ENCODE peak calls at places on chromosomes 2 and 18, in eight cellular contexts. A is epithelial cell of proximal tubule, S is IMR-90, G is psoas muscle, I is bronchial epithelial cell, H is RWPE1, U is PC-9, F is choroid plexus epithelial cell. Y is an unnamed sample.

GRCh38 chr2:48558436-48558835 is 28.5 kb downstream of the STON1 start:
- DNase-seq in A (no peak), S (no peak), G (no peak), I (no peak), H (no peak), U (no peak), F (no peak), Y (no peak)

GRCh38 chr18:44123743-44124142 is 556.9 kb upstream of the SETBP1 start:
- DNase-seq in A (no peak), S (no peak), G (no peak), I (peak; percentile 55), H (no peak), U (no peak), F (no peak), Y (no peak)

GRCh38 chr18:987325-988186 is 82.9 kb downstream of the ADCYAP1 start:
- DNase-seq in A (no peak), S (no peak), G (no peak), I (peak; percentile 18), H (peak; percentile 23), U (peak; percentile 70), F (peak; percentile 76), Y (no peak)

GRCh38 chr2:102686479-102687439 is 67.4 kb downstream of the SLC9A2 start:
- DNase-seq in A (no peak), S (no peak), G (no peak), I (no peak), H (no peak), U (no peak), F (no peak), Y (no peak)

GRCh38 chr2:54741250-54741649 is 17.8 kb downstream of the EML6 start:
- DNase-seq in A (no peak), S (peak; percentile 30), G (no peak), I (peak; percentile 32), H (no peak), U (no peak), F (no peak), Y (no peak)

GRCh38 chr18:38047820-38048219 is 482.2 kb upstream of the CELF4 start:
- DNase-seq in A (no peak), S (no peak), G (no peak), I (no peak), H (no peak), U (no peak), F (no peak), Y (no peak)

GRCh38 chr2:116416988-116417387 is 1397.5 kb upstream of the DDX18 start:
- DNase-seq in A (no peak), S (no peak), G (no peak), I (no peak), H (no peak), U (no peak), F (peak; percentile 2), Y (no peak)

GRCh38 chr2:143083636-143084035 is 45.6 kb upstream of the ARHGAP15 start:
- DNase-seq in A (peak; percentile 90), S (peak; percentile 92), G (no peak), I (peak; percentile 93), H (peak; percentile 42), U (no peak), F (peak; percentile 83), Y (no peak)

GRCh38 chr2:195407782-195408181 is 249.2 kb upstream of the SLC39A10 start:
- DNase-seq in A (no peak), S (peak; percentile 66), G (no peak), I (peak; percentile 77), H (peak; percentile 48), U (no peak), F (peak; percentile 69), Y (no peak)

GRCh38 chr2:215979615-215980014 is 33.7 kb downstream of the MREG start:
- DNase-seq in A (no peak), S (no peak), G (no peak), I (peak; percentile 32), H (no peak), U (peak; percentile 72), F (no peak), Y (no peak)

GRCh38 chr18:35524236-35524635 is 26.5 kb upstream of the INO80C start:
- DNase-seq in A (peak; percentile 51), S (no peak), G (no peak), I (no peak), H (no peak), U (no peak), F (peak; percentile 96), Y (no peak)

GRCh38 chr18:35525795-35526475 is 28.2 kb upstream of the INO80C start:
- DNase-seq in A (no peak), S (no peak), G (no peak), I (no peak), H (no peak), U (no peak), F (no peak), Y (no peak)

GRCh38 chr18:35528749-35529274 is 31.1 kb upstream of the INO80C start:
- DNase-seq in A (no peak), S (no peak), G (no peak), I (no peak), H (no peak), U (no peak), F (no peak), Y (no peak)

GRCh38 chr18:35522130-35522959 is 24.6 kb upstream of the INO80C start:
- DNase-seq in A (no peak), S (no peak), G (no peak), I (no peak), H (no peak), U (no peak), F (peak; percentile 85), Y (no peak)

GRCh38 chr18:35526476-35527120 is 28.8 kb upstream of the INO80C start:
- DNase-seq in A (no peak), S (no peak), G (no peak), I (peak; percentile 75), H (no peak), U (peak; percentile 68), F (peak; percentile 93), Y (no peak)
- TF ChIP-seq CTCF in A (no peak), S (no peak), G (no peak), I (no peak), H (no peak), U (no peak), F (peak; percentile 27), Y (no peak)

GRCh38 chr2:85011098-85011497 is 40.1 kb downstream of the KCMF1 start:
- DNase-seq in A (no peak), S (no peak), G (no peak), I (peak; percentile 75), H (peak; percentile 19), U (no peak), F (no peak), Y (no peak)

GRCh38 chr2:85009019-85009618 is 38.2 kb downstream of the KCMF1 start:
- DNase-seq in A (no peak), S (no peak), G (no peak), I (peak; percentile 44), H (no peak), U (no peak), F (no peak), Y (no peak)

GRCh38 chr2:85012431-85012830 is 41.5 kb downstream of the KCMF1 start:
- DNase-seq in A (no peak), S (no peak), G (no peak), I (no peak), H (no peak), U (no peak), F (no peak), Y (no peak)

GRCh38 chr2:85012855-85013254 is 41.9 kb downstream of the KCMF1 start:
- DNase-seq in A (no peak), S (peak; percentile 33), G (no peak), I (no peak), H (no peak), U (no peak), F (no peak), Y (no peak)

GRCh38 chr2:85011747-85012146 is 40.8 kb downstream of the KCMF1 start:
- DNase-seq in A (no peak), S (no peak), G (no peak), I (no peak), H (no peak), U (no peak), F (no peak), Y (no peak)
- TF ChIP-seq CTCF in A (peak; percentile 36), S (no peak), G (no peak), I (peak; percentile 11), H (no peak), U (no peak), F (peak; percentile 15), Y (no peak)

DNA sequence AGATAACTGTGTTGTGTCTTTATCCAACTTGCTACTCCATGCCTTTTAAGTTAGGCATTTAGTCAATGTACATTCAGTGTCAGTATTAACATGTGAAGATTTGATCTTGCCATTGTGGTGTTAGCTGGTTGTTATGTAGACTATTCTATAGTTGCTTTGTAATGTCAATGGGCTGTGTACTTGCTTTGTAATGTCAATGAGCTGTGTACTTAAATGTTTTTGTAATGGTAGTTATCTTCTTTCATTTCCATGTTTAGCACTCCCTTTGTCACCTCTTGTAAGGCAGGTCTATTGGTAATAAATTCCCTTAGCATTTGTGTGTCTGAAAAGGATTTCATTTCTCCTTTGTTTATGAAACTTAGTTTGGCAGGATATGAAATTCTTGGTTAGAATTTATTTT is 53.4 kb downstream of the MC4R start:
- DNase-seq in A (no peak), S (no peak), G (no peak), I (no peak), H (no peak), U (no peak), F (no peak), Y (no peak)
- TF ChIP-seq CTCF in A (no peak), S (no peak), G (no peak), I (no peak), H (no peak), U (no peak), F (no peak), Y (no peak)

DNA sequence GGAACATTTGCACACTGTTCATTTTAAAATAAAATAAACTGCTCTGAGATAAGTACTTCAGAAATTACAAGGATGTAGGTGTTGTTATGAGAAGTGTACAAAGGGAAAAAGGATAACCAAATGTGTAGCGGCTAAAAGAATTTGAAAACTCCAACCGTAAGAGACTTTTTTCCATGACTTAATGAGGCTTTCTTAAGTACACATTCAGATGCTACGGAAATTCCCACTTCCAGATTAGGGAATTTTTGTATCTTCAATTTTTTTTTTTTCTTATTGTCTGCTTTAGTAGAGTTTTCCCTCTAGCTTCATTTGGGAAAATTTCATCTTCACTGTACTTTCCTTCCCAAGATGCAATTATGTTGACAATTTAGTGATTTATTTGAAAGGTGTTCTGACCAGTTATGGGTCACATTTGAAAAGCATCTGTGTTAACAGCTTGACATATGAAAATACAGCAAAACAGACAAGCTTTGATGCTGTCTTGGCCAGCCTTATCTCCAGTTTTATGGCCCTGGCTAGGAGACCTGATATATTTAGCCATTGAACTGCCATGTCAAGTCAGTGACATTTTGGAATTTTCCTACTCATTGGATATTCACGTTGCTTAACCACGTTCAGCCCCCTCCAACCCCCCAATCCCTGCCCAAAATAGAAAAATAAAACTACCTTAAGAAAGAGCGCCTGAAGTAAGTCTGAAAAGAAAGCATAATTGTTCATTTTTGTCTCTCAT is 105.6 kb downstream of the FEZ2 start:
- DNase-seq in A (no peak), S (peak; percentile 83), G (no peak), I (no peak), H (no peak), U (no peak), F (peak; percentile 70), Y (no peak)
- TF ChIP-seq CTCF in A (no peak), S (no peak), G (no peak), I (no peak), H (no peak), U (no peak), F (no peak), Y (no peak)